ENCODE peak calls at places on chromosomes 5 and 9, in ten cellular contexts. G is lower lobe of right lung, F is pancreas, Z is fibroblast of mammary gland, J is foreskin fibroblast, D is H7, O is right atrium auricular region, B is A549, X is tibial artery, N is dorsolateral prefrontal cortex. Q is an unnamed sample.

GRCh38 chr9:84597131-84597530 is 72.4 kb upstream of the NTRK2 start:
- DNase-seq in G (no peak), F (no peak), Z (no peak), J (no peak), D (no peak), O (no peak), B (no peak), X (no peak), N (no peak), Q (no peak)

GRCh38 chr9:122366074-122366672 is 4.7 kb upstream of the PTGS1 start:
- DNase-seq in G (no peak), F (no peak), Z (no peak), J (no peak), D (no peak), O (no peak), B (no peak), X (no peak), N (no peak), Q (no peak)

GRCh38 chr5:136087961-136088871 is 44.4 kb upstream of the SMAD5 start:
- DNase-seq in G (peak), F (peak), Z (peak), J (no peak), D (no peak), O (peak), B (no peak), X (peak), N (no peak), Q (peak)

GRCh38 chr5:177194278-177194677 is 60.7 kb downstream of the NSD1 start:
- DNase-seq in G (no peak), F (no peak), Z (peak), J (peak), D (no peak), O (no peak), B (peak), X (no peak), N (no peak), Q (peak)

GRCh38 chr9:117080996-117081395 is 333.9 kb downstream of the ASTN2 start:
- DNase-seq in G (no peak), F (no peak), Z (no peak), J (no peak), D (peak), O (no peak), B (no peak), X (no peak), N (no peak), Q (no peak)

GRCh38 chr9:19028835-19029451 is 4.1 kb downstream of the SAXO1 start:
- DNase-seq in G (no peak), F (no peak), Z (peak), J (peak), D (peak), O (no peak), B (peak), X (no peak), N (no peak), Q (peak)

GRCh38 chr5:139926797-139927503 is 116.1 kb downstream of the NRG2 start:
- DNase-seq in G (no peak), F (no peak), Z (no peak), J (no peak), D (peak), O (no peak), B (no peak), X (no peak), N (no peak), Q (no peak)

GRCh38 chr9:128232811-128233428 is 29.7 kb downstream of the DNM1 start:
- DNase-seq in G (no peak), F (no peak), Z (no peak), J (no peak), D (no peak), O (no peak), B (no peak), X (no peak), N (no peak), Q (no peak)

GRCh38 chr5:108124591-108124990 is 257.3 kb downstream of the FBXL17 start:
- DNase-seq in G (no peak), F (no peak), Z (no peak), J (no peak), D (no peak), O (no peak), B (no peak), X (no peak), N (no peak), Q (no peak)

GRCh38 chr5:137036630-137037029 is 462.5 kb downstream of the SPOCK1 start:
- DNase-seq in G (no peak), F (no peak), Z (no peak), J (no peak), D (peak), O (no peak), B (no peak), X (no peak), N (no peak), Q (no peak)

GRCh38 chr5:83576341-83576740 is 104.8 kb downstream of the VCAN start:
- DNase-seq in G (no peak), F (no peak), Z (no peak), J (no peak), D (no peak), O (no peak), B (no peak), X (no peak), N (no peak), Q (peak)

GRCh38 chr9:35698231-35698630 is 8.5 kb upstream of the TPM2 start:
- DNase-seq in G (no peak), F (no peak), Z (no peak), J (no peak), D (no peak), O (no peak), B (no peak), X (no peak), N (no peak), Q (no peak)

GRCh38 chr9:133963166-133963565 is 29.0 kb downstream of the VAV2 start:
- DNase-seq in G (peak), F (peak), Z (no peak), J (no peak), D (no peak), O (no peak), B (no peak), X (no peak), N (no peak), Q (no peak)

GRCh38 chr5:26883375-26883774 is 155.0 kb downstream of the CDH9 start:
- DNase-seq in G (no peak), F (no peak), Z (no peak), J (no peak), D (no peak), O (no peak), B (no peak), X (no peak), N (no peak), Q (no peak)

GRCh38 chr5:2257326-2258244 is 374.9 kb upstream of the IRX4 start:
- DNase-seq in G (no peak), F (no peak), Z (no peak), J (no peak), D (peak), O (peak), B (no peak), X (no peak), N (no peak), Q (no peak)

GRCh38 chr9:6845881-6846280 is 88.1 kb downstream of the KDM4C start:
- DNase-seq in G (no peak), F (no peak), Z (no peak), J (no peak), D (peak), O (no peak), B (peak), X (no peak), N (no peak), Q (no peak)

GRCh38 chr5:107743357-107744000 is 72.7 kb upstream of the EFNA5 start:
- DNase-seq in G (no peak), F (no peak), Z (peak), J (peak), D (no peak), O (no peak), B (peak), X (no peak), N (no peak), Q (peak)

GRCh38 chr5:177089146-177089545 is 2.4 kb downstream of the FGFR4 start:
- DNase-seq in G (no peak), F (no peak), Z (no peak), J (no peak), D (no peak), O (peak), B (no peak), X (no peak), N (no peak), Q (no peak)

GRCh38 chr5:167513383-167513782 is 778.1 kb upstream of the WWC1 start:
- DNase-seq in G (no peak), F (no peak), Z (no peak), J (no peak), D (no peak), O (no peak), B (no peak), X (no peak), N (no peak), Q (no peak)

GRCh38 chr9:94983552-94983951 is 257.1 kb downstream of the AOPEP start:
- DNase-seq in G (no peak), F (no peak), Z (no peak), J (no peak), D (no peak), O (no peak), B (no peak), X (no peak), N (no peak), Q (no peak)

GRCh38 chr5:174022384-174023095 is 23.0 kb upstream of the NSG2 start:
- DNase-seq in G (no peak), F (no peak), Z (no peak), J (no peak), D (peak), O (no peak), B (no peak), X (no peak), N (no peak), Q (no peak)

GRCh38 chr5:14842117-14842516 is 29.5 kb downstream of the ANKH start:
- DNase-seq in G (no peak), F (no peak), Z (no peak), J (no peak), D (no peak), O (no peak), B (no peak), X (no peak), N (no peak), Q (no peak)

GRCh38 chr9:36623280-36623679 is 50.6 kb downstream of the MELK start:
- DNase-seq in G (no peak), F (no peak), Z (peak), J (peak), D (no peak), O (no peak), B (no peak), X (no peak), N (no peak), Q (peak)

GRCh38 chr5:61332891-61333350 is 863 bp downstream of the ZSWIM6 start:
- DNase-seq in G (peak), F (peak), Z (peak), J (peak), D (peak), O (no peak), B (peak), X (peak), N (peak), Q (no peak)

GRCh38 chr9:120925535-120926396 is 830 bp downstream of the TRAF1 start:
- DNase-seq in G (no peak), F (no peak), Z (peak), J (peak), D (no peak), O (peak), B (peak), X (peak), N (no peak), Q (peak)
- H3K4me3 ChIP-seq in G (peak), F (peak), Z (no peak), J (no peak), D (no peak), O (no peak), B (no peak), X (peak), N (no peak), Q (no peak)

GRCh38 chr9:114621975-114622609 is 11.0 kb downstream of the TMEM268 start:
- DNase-seq in G (no peak), F (no peak), Z (peak), J (peak), D (no peak), O (no peak), B (peak), X (no peak), N (no peak), Q (peak)

GRCh38 chr9:114614373-114614772 is 3.3 kb downstream of the TMEM268 start:
- DNase-seq in G (no peak), F (no peak), Z (no peak), J (no peak), D (peak), O (no peak), B (no peak), X (no peak), N (no peak), Q (no peak)

GRCh38 chr9:114616684-114617520 is 5.8 kb downstream of the TMEM268 start:
- DNase-seq in G (peak), F (peak), Z (no peak), J (no peak), D (no peak), O (peak), B (no peak), X (peak), N (no peak), Q (no peak)

GRCh38 chr9:114621561-114621960 is 10.5 kb downstream of the TMEM268 start:
- DNase-seq in G (no peak), F (no peak), Z (no peak), J (no peak), D (no peak), O (no peak), B (no peak), X (no peak), N (no peak), Q (no peak)

GRCh38 chr9:114619205-114619758 is 8.2 kb downstream of the TMEM268 start:
- DNase-seq in G (peak), F (no peak), Z (no peak), J (no peak), D (no peak), O (no peak), B (no peak), X (no peak), N (no peak), Q (no peak)
- H3K4me3 ChIP-seq in G (peak), F (no peak), Z (no peak), J (no peak), D (no peak), O (no peak), B (no peak), X (no peak), N (peak), Q (no peak)

GRCh38 chr5:120767171-120767820 is 303.2 kb downstream of the PRR16 start:
- DNase-seq in G (no peak), F (no peak), Z (peak), J (peak), D (no peak), O (no peak), B (no peak), X (no peak), N (no peak), Q (no peak)
- H3K4me3 ChIP-seq in G (no peak), F (no peak), Z (no peak), J (no peak), D (no peak), O (no peak), B (no peak), X (no peak), N (no peak), Q (no peak)

GRCh38 chr5:181054138-181054537 is 14.1 kb downstream of the BTNL9 start:
- DNase-seq in G (no peak), F (no peak), Z (no peak), J (no peak), D (peak), O (no peak), B (no peak), X (no peak), N (no peak), Q (no peak)
- H3K4me3 ChIP-seq in G (peak), F (peak), Z (no peak), J (no peak), D (peak), O (peak), B (no peak), X (peak), N (peak), Q (no peak)

DNA sequence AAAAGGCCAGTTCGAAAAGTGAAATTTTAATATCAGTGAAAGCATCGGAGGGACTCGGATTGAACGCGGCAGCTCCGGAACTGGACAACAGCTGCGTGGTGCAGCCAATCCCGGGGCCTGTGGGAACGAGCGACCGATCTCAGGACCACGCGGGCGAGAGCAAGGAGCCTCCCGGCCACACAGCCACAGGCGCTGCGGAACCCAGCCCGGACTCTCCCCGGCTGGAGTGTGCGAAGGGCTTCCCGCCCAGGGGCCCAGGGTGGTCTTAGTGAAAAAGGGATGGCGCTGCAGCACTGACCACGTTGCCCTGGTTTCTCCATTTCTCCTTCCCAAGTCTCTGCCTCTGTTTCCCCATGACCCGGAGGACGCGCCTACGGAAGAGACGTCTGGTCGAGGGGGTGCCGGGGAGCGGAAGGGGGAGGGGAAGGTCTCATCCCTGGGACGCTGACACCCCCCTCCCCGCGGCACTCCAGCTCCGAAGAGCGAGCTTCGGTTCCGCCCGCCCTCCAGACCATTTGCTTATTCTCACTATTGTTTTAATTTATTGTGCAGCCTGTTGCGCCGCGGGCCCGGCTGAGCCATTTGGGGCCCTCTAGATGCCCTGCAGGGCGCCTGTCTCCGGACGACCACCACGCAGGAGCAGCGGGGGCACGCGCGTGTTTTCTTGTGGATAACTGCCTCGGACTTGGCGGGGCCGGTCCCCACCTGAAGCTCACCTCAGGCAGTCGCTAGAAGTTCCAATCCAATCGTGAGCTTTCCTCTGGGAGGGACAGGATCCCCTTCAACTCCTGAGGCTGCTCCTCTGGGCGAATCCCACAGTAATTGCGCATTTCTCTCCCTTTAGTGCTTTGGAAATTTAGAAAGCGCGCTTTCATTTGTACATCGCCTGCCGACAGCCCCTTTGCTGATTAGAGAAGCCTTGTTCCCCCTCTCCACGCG is 303.0 kb downstream of the PARP8 start:
- DNase-seq in G (no peak), F (no peak), Z (no peak), J (no peak), D (peak), O (no peak), B (no peak), X (no peak), N (no peak), Q (no peak)
- H3K4me3 ChIP-seq in G (peak), F (peak), Z (no peak), J (peak), D (peak), O (peak), B (no peak), X (peak), N (peak), Q (no peak)

DNA sequence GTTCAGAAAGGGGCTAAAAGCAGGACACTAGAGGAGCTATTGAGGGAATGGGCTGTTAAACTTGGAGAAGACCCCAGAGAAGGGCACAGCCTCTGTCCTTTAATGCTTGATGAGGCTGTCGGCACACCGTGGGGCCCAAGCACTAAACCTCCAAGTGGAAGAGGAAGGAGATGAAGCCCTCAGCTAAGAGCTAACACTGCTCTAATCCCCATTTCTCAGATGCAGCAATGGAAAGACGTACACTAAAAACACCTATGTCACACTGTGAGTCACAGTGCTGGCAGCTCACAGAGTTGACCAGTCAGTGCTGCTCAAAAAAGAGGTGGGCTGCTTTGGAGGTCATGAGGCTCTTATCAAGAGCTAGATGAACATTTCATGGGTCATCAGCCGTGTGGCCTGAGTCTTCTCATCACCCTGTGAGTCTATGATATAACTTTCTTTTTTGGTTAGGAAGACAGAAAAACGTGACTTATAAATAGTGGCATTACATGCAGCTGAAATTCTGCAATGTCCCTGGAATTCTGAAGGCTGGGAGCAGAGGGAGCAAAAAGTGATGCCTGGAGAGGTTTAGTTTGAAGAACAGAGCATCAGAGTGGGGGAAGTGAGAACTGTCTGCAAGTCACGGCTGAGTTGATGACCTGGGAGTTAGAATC is 21.5 kb downstream of the TNFSF8 start:
- DNase-seq in G (no peak), F (no peak), Z (peak), J (no peak), D (no peak), O (no peak), B (peak), X (no peak), N (no peak), Q (no peak)
- H3K4me3 ChIP-seq in G (no peak), F (no peak), Z (no peak), J (no peak), D (no peak), O (no peak), B (no peak), X (no peak), N (no peak), Q (no peak)

GRCh38 chr9:14308751-14309140 is 5.2 kb downstream of the NFIB start:
- DNase-seq in G (no peak), F (no peak), Z (no peak), J (no peak), D (no peak), O (no peak), B (no peak), X (no peak), N (no peak), Q (no peak)

GRCh38 chr9:14306188-14306587 is 7.8 kb downstream of the NFIB start:
- DNase-seq in G (no peak), F (no peak), Z (no peak), J (no peak), D (no peak), O (no peak), B (no peak), X (no peak), N (no peak), Q (no peak)

GRCh38 chr9:14309403-14309802 is 4.5 kb downstream of the NFIB start:
- DNase-seq in G (no peak), F (no peak), Z (peak), J (no peak), D (no peak), O (no peak), B (peak), X (no peak), N (no peak), Q (peak)

GRCh38 chr9:14306672-14307646 is 7.0 kb downstream of the NFIB start:
- DNase-seq in G (no peak), F (no peak), Z (peak), J (no peak), D (no peak), O (no peak), B (no peak), X (no peak), N (no peak), Q (no peak)

GRCh38 chr9:14307989-14308750 is 5.8 kb downstream of the NFIB start:
- DNase-seq in G (no peak), F (no peak), Z (no peak), J (no peak), D (no peak), O (no peak), B (no peak), X (no peak), N (no peak), Q (no peak)
- H3K4me3 ChIP-seq in G (peak), F (peak), Z (no peak), J (no peak), D (no peak), O (peak), B (no peak), X (peak), N (peak), Q (no peak)

DNA sequence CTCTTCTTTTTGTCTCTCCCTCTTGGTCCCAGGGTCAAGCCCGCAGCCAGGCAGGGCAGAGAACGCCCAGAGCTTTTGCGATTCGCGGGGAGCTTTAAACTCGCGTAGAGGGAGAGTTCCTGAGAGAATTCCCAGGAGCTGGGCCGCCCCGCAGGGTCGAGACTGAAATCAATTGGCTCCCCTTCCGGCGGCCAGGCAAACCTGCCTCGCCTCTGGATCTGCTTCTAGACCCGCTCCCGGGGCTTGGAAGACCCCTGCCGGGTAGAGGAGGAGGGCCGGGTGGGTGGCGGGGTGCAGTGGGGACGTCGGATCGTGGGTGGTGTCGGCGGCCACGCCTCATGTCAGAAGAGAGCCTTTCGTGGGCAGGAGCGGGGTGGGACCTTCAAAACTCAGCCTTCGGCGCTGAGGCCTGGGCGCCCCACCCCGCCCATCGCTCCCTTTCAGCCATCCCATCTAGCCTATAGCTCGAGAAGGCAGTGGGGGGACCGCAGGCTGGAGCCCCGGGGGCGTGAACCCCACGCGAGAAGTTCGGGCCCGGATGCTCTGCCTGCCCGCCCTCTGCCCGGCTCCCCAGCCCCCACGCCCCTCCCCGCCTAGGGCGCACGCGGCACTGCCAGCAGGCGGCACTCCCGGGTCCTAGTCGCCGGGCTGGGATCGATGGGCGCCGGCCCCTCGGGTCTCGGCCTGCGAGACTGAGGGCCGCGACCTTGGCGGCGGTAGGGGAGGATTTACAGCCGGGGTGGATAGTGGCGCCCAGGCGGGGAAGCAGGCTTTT is 6.1 kb downstream of the PRDM6 start:
- DNase-seq in G (no peak), F (no peak), Z (no peak), J (no peak), D (peak), O (no peak), B (no peak), X (peak), N (no peak), Q (no peak)
- H3K4me3 ChIP-seq in G (peak), F (peak), Z (no peak), J (no peak), D (peak), O (peak), B (no peak), X (peak), N (no peak), Q (no peak)